ENCODE peak calls at places on chromosomes 2 and 18, in seven cellular contexts. G is endodermal cell, Q is MM.1S, C is neural crest cell, Z is fibroblast of mammary gland, N is right lobe of liver, P is choroid plexus epithelial cell. W is an unnamed sample.

GRCh38 chr18:79139206-79139605 is 70.0 kb downstream of the ATP9B start:
- DNase-seq in G (no peak), Q (no peak), C (no peak), Z (no peak), N (no peak), P (no peak), W (no peak)

GRCh38 chr2:109604597-109604996 is 9.2 kb downstream of the SEPTIN10 start:
- DNase-seq in G (peak; percentile 60), Q (no peak), C (no peak), Z (peak; percentile 84), N (no peak), P (peak; percentile 69), W (no peak)

GRCh38 chr2:1538663-1539062 is 125.4 kb downstream of the TPO start:
- DNase-seq in G (peak; percentile 89), Q (no peak), C (no peak), Z (peak; percentile 14), N (no peak), P (peak; percentile 56), W (no peak)

GRCh38 chr2:88735853-88736252 is 44.4 kb downstream of the RPIA start:
- DNase-seq in G (no peak), Q (no peak), C (no peak), Z (peak; percentile 11), N (no peak), P (no peak), W (no peak)

GRCh38 chr18:13216732-13217465 is 1.7 kb upstream of the LDLRAD4 start:
- DNase-seq in G (peak; percentile 80), Q (peak; percentile 33), C (peak; percentile 41), Z (no peak), N (peak; percentile 66), P (peak; percentile 20), W (no peak)

GRCh38 chr2:158489366-158490112 is 32.8 kb downstream of the PKP4 start:
- DNase-seq in G (peak; percentile 58), Q (no peak), C (no peak), Z (no peak), N (no peak), P (no peak), W (no peak)

GRCh38 chr2:23574919-23575654 is 190.1 kb downstream of the KLHL29 start:
- DNase-seq in G (peak; percentile 79), Q (no peak), C (no peak), Z (no peak), N (no peak), P (no peak), W (no peak)

GRCh38 chr2:88622307-88622706 is 5.0 kb downstream of the EIF2AK3 start:
- DNase-seq in G (no peak), Q (no peak), C (no peak), Z (no peak), N (no peak), P (no peak), W (no peak)

GRCh38 chr2:205409403-205409802 is 272.9 kb upstream of the NRP2 start:
- DNase-seq in G (no peak), Q (no peak), C (no peak), Z (no peak), N (no peak), P (no peak), W (no peak)

GRCh38 chr2:215746507-215747243 is 266.7 kb downstream of the MREG start:
- DNase-seq in G (no peak), Q (no peak), C (no peak), Z (no peak), N (peak; percentile 65), P (no peak), W (no peak)

GRCh38 chr2:16525265-16525887 is 140.3 kb downstream of the CYRIA start:
- DNase-seq in G (peak; percentile 89), Q (peak; percentile 7), C (peak; percentile 39), Z (peak; percentile 10), N (no peak), P (peak; percentile 38), W (peak; percentile 85)

GRCh38 chr2:143398701-143399260 is 269.6 kb downstream of the ARHGAP15 start:
- DNase-seq in G (no peak), Q (no peak), C (no peak), Z (no peak), N (no peak), P (no peak), W (no peak)

GRCh38 chr2:172288603-172289002 is 138.8 kb upstream of the ITGA6 start:
- DNase-seq in G (peak; percentile 16), Q (no peak), C (no peak), Z (peak; percentile 45), N (no peak), P (no peak), W (no peak)

GRCh38 chr2:108165750-108166149 is 74.0 kb upstream of the SULT1C3 start:
- DNase-seq in G (no peak), Q (peak; percentile 45), C (no peak), Z (no peak), N (no peak), P (no peak), W (no peak)

GRCh38 chr2:75053484-75054112 is 95.2 kb downstream of the POLE4 start:
- DNase-seq in G (peak; percentile 89), Q (peak; percentile 51), C (peak; percentile 16), Z (no peak), N (no peak), P (peak; percentile 47), W (no peak)

GRCh38 chr2:43110442-43110871 is 115.9 kb downstream of the ZFP36L2 start:
- DNase-seq in G (peak; percentile 42), Q (no peak), C (no peak), Z (peak; percentile 28), N (no peak), P (peak; percentile 65), W (no peak)

GRCh38 chr2:215946581-215946980 is 66.8 kb downstream of the MREG start:
- DNase-seq in G (no peak), Q (no peak), C (no peak), Z (no peak), N (no peak), P (no peak), W (no peak)

GRCh38 chr18:58527116-58528010 is 101.5 kb downstream of the ALPK2 start:
- DNase-seq in G (no peak), Q (no peak), C (no peak), Z (peak; percentile 35), N (no peak), P (no peak), W (no peak)

GRCh38 chr18:58530801-58531200 is 98.1 kb downstream of the ALPK2 start:
- DNase-seq in G (no peak), Q (no peak), C (no peak), Z (no peak), N (no peak), P (no peak), W (no peak)

GRCh38 chr18:58528011-58528367 is 100.9 kb downstream of the ALPK2 start:
- DNase-seq in G (no peak), Q (no peak), C (no peak), Z (peak; percentile 83), N (no peak), P (peak; percentile 43), W (no peak)

GRCh38 chr18:58532298-58532697 is 96.6 kb downstream of the ALPK2 start:
- DNase-seq in G (peak; percentile 46), Q (no peak), C (no peak), Z (no peak), N (no peak), P (no peak), W (no peak)

GRCh38 chr18:58529714-58530354 is 99.1 kb downstream of the ALPK2 start:
- DNase-seq in G (peak; percentile 89), Q (peak; percentile 60), C (peak; percentile 49), Z (peak; percentile 70), N (peak; percentile 74), P (peak; percentile 75), W (no peak)
- TF ChIP-seq CTCF in G (peak; percentile 96), Q (peak; percentile 93), C (peak; percentile 86), Z (peak; percentile 96), N (peak; percentile 80), P (peak; percentile 95), W (peak; percentile 69)

DNA sequence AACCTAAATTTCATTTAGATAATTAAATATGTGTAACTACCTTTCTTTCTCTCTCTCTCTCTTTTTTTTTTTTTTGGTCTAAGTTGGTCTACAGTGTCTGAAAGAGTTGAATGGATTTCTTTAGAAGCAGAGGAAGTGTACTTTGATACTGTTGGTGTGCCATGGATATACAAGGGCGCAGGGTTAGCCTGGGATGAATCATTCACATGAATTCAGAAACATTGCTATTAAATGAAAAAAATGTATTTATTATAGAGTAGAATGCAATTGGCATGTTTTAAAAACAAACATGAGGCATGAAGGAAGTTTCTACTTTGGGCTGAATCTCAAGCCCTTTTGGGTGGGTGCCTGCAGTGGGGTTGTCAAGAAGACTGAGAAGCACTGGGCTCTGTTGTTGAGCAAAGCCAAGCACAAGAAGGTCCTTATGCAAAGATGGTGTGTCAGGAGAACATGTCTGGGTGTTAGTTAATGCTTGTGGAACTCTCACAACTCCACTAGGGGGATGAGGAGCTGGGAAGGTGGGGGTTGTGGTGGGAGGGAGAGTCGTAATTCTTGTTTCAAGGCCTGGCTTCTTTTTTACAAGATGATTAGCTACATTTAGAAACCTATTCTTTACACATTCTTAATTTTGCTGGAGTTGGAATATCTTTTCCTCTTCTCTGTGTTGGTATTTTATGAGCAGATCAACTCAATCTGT is 57.9 kb downstream of the LYPD6 start:
- DNase-seq in G (peak; percentile 60), Q (no peak), C (no peak), Z (peak; percentile 5), N (no peak), P (no peak), W (no peak)
- TF ChIP-seq CTCF in G (peak; percentile 69), Q (no peak), C (peak; percentile 42), Z (peak; percentile 14), N (no peak), P (no peak), W (no peak)

GRCh38 chr2:95380280-95380679 is 22.2 kb upstream of the FAHD2A start:
- DNase-seq in G (peak; percentile 16), Q (no peak), C (no peak), Z (no peak), N (no peak), P (no peak), W (no peak)

GRCh38 chr2:95380731-95381130 is 21.8 kb upstream of the FAHD2A start:
- DNase-seq in G (no peak), Q (no peak), C (no peak), Z (no peak), N (peak; percentile 12), P (no peak), W (no peak)

GRCh38 chr2:95381212-95382127 is 21.0 kb upstream of the FAHD2A start:
- DNase-seq in G (peak; percentile 35), Q (no peak), C (no peak), Z (no peak), N (peak; percentile 24), P (no peak), W (no peak)

GRCh38 chr2:95377724-95378123 is 24.8 kb upstream of the FAHD2A start:
- DNase-seq in G (peak; percentile 37), Q (no peak), C (no peak), Z (no peak), N (no peak), P (no peak), W (no peak)

DNA sequence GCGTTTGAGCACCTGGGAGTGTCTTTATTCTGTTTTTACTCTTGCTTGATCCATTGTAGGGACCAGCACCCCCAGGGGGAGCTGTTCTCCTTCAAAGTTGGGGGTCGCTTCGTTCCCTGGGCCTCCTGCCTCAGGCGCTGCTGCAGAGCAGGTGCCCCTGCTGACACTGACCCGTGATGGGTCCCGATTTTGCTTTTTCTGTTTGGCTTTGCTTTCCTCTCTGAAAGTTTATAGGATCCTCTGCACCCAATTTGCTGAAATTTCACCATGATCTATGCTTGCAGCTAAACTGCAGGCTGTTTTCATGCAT is 22.9 kb upstream of the FAHD2A start:
- DNase-seq in G (peak; percentile 73), Q (no peak), C (no peak), Z (no peak), N (no peak), P (no peak), W (no peak)
- TF ChIP-seq CTCF in G (peak; percentile 48), Q (no peak), C (peak; percentile 26), Z (peak; percentile 26), N (peak; percentile 25), P (peak; percentile 38), W (no peak)

GRCh38 chr2:103991591-103991990 is 862.3 kb upstream of the POU3F3 start:
- DNase-seq in G (no peak), Q (no peak), C (no peak), Z (no peak), N (no peak), P (no peak), W (no peak)
- TF ChIP-seq CTCF in G (peak; percentile 78), Q (peak; percentile 26), C (peak; percentile 53), Z (peak; percentile 7), N (peak; percentile 25), P (no peak), W (no peak)